ENCODE peak calls at places on chromosomes 16 and 17, in five cellular contexts. One of them, this sample, is unnamed.

GRCh38 chr17:14011740-14012405 is 57.4 kb upstream of the COX10 start:
- DNase-seq in HFF-Myc: no peak
- DNase-seq in tibial nerve: no peak
- DNase-seq in esophagus squamous epithelium: no peak
- DNase-seq in endothelial cell: peak; percentile 7
- DNase-seq in this sample: no peak

GRCh38 chr17:18968945-18969887 is 17.3 kb downstream of the SLC5A10 start:
- DNase-seq in HFF-Myc: no peak
- DNase-seq in tibial nerve: no peak
- DNase-seq in endothelial cell: no peak
- DNase-seq in esophagus squamous epithelium: no peak
- DNase-seq in this sample: no peak

GRCh38 chr17:63450551-63450950 is 4.4 kb upstream of the CYB561 start:
- DNase-seq in esophagus squamous epithelium: no peak
- DNase-seq in endothelial cell: no peak
- DNase-seq in HFF-Myc: no peak
- DNase-seq in tibial nerve: no peak
- DNase-seq in this sample: no peak

GRCh38 chr17:50511058-50511457 is 2.8 kb downstream of the MYCBPAP start:
- DNase-seq in tibial nerve: no peak
- DNase-seq in endothelial cell: no peak
- DNase-seq in HFF-Myc: no peak
- DNase-seq in esophagus squamous epithelium: no peak
- DNase-seq in this sample: no peak

GRCh38 chr17:41008811-41009210 is at the start of gene KRTAP3-1:
- DNase-seq in endothelial cell: no peak
- DNase-seq in esophagus squamous epithelium: no peak
- DNase-seq in tibial nerve: no peak
- DNase-seq in HFF-Myc: no peak
- DNase-seq in this sample: no peak

GRCh38 chr17:43431741-43432523 is 33.1 kb downstream of the ARL4D start:
- DNase-seq in tibial nerve: no peak
- DNase-seq in HFF-Myc: no peak
- DNase-seq in endothelial cell: no peak
- DNase-seq in esophagus squamous epithelium: no peak
- DNase-seq in this sample: no peak

GRCh38 chr17:65066858-65067257 is 10.3 kb upstream of the GNA13 start:
- DNase-seq in HFF-Myc: no peak
- DNase-seq in endothelial cell: no peak
- DNase-seq in esophagus squamous epithelium: no peak
- DNase-seq in tibial nerve: no peak
- DNase-seq in this sample: no peak

GRCh38 chr16:75052481-75053211 is 53.8 kb downstream of the ZNRF1 start:
- DNase-seq in tibial nerve: no peak
- DNase-seq in endothelial cell: no peak
- DNase-seq in HFF-Myc: no peak
- DNase-seq in esophagus squamous epithelium: no peak
- DNase-seq in this sample: no peak

GRCh38 chr16:87375426-87376135 is 8.0 kb downstream of the FBXO31 start:
- DNase-seq in endothelial cell: no peak
- DNase-seq in esophagus squamous epithelium: no peak
- DNase-seq in tibial nerve: no peak
- DNase-seq in HFF-Myc: no peak
- DNase-seq in this sample: no peak

GRCh38 chr17:79188679-79189078 is 114.1 kb downstream of the ENGASE start:
- DNase-seq in tibial nerve: no peak
- DNase-seq in HFF-Myc: no peak
- DNase-seq in endothelial cell: no peak
- DNase-seq in esophagus squamous epithelium: no peak
- DNase-seq in this sample: no peak

GRCh38 chr16:17325744-17326143 is 145.0 kb downstream of the XYLT1 start:
- DNase-seq in tibial nerve: no peak
- DNase-seq in HFF-Myc: no peak
- DNase-seq in endothelial cell: no peak
- DNase-seq in esophagus squamous epithelium: no peak
- DNase-seq in this sample: no peak

GRCh38 chr16:25449802-25450201 is 192.2 kb upstream of the ZKSCAN2 start:
- DNase-seq in HFF-Myc: no peak
- DNase-seq in tibial nerve: no peak
- DNase-seq in endothelial cell: no peak
- DNase-seq in esophagus squamous epithelium: no peak
- DNase-seq in this sample: no peak

GRCh38 chr17:82966415-82966814 is 113.0 kb upstream of the METRNL start:
- DNase-seq in tibial nerve: no peak
- DNase-seq in esophagus squamous epithelium: no peak
- DNase-seq in HFF-Myc: no peak
- DNase-seq in endothelial cell: no peak
- DNase-seq in this sample: no peak

GRCh38 chr16:81443688-81444447 is 740 bp upstream of the CMIP start:
- DNase-seq in tibial nerve: no peak
- DNase-seq in esophagus squamous epithelium: no peak
- DNase-seq in HFF-Myc: no peak
- DNase-seq in endothelial cell: no peak
- DNase-seq in this sample: peak; percentile 35

GRCh38 chr16:17431012-17431411 is 39.7 kb downstream of the XYLT1 start:
- DNase-seq in tibial nerve: no peak
- DNase-seq in HFF-Myc: no peak
- DNase-seq in esophagus squamous epithelium: no peak
- DNase-seq in endothelial cell: no peak
- DNase-seq in this sample: no peak

DNA sequence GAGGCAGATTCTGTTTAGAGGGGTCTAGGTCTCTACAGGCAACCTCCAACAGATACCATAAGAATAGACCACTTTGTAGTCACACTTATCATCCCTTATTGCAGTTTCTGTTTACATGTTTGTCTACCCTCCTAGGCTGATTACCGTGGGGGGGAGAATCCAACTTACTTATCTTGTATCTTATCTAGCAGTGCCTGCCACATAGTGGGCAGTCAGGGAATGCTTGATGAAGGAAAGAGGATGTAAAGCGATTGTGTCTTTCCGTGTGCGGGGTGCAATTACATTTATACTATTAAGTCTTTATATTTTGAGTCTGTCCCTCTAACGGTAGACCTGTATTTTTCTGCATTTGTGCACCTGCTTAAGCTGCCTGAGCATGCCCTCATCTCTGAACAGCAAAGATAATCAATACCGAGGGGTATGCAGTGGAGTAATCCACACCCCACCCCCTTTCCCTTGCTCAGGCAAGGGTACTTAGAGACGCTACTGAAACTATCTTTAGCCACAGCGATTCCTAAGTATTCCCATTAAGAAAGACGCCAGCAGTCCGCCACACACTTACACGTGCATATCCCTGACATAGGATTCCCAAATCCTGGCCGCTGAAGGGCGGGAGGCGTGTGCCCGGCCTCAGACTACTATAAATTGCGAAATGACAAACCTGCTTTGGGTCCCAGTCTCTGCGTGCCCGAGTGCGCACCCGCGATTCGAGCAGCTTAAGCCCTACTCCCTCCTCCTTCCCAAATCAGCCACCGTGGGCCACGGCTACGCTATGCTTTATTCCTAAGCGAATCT is 635 bp upstream of the AATF start:
- DNase-seq in esophagus squamous epithelium: no peak
- DNase-seq in tibial nerve: no peak
- DNase-seq in HFF-Myc: no peak
- DNase-seq in endothelial cell: no peak
- DNase-seq in this sample: no peak
- TF ChIP-seq CTCF in esophagus squamous epithelium: no peak
- TF ChIP-seq CTCF in tibial nerve: no peak
- TF ChIP-seq CTCF in HFF-Myc: no peak
- TF ChIP-seq CTCF in endothelial cell: no peak
- TF ChIP-seq CTCF in this sample: no peak

GRCh38 chr16:68244903-68245853 is at the start of gene PLA2G15:
- DNase-seq in tibial nerve: peak; percentile 91
- DNase-seq in HFF-Myc: peak; percentile 71
- DNase-seq in endothelial cell: peak; percentile 98
- DNase-seq in esophagus squamous epithelium: peak; percentile 80
- DNase-seq in this sample: peak; percentile 95
- TF ChIP-seq CTCF in tibial nerve: no peak
- TF ChIP-seq CTCF in HFF-Myc: no peak
- TF ChIP-seq CTCF in endothelial cell: no peak
- TF ChIP-seq CTCF in esophagus squamous epithelium: no peak
- TF ChIP-seq CTCF in this sample: no peak

GRCh38 chr17:76889323-76889722 is 21.1 kb downstream of the MGAT5B start:
- DNase-seq in esophagus squamous epithelium: no peak
- DNase-seq in tibial nerve: no peak
- DNase-seq in HFF-Myc: no peak
- DNase-seq in endothelial cell: no peak
- DNase-seq in this sample: no peak
- TF ChIP-seq CTCF in esophagus squamous epithelium: no peak
- TF ChIP-seq CTCF in tibial nerve: no peak
- TF ChIP-seq CTCF in HFF-Myc: no peak
- TF ChIP-seq CTCF in endothelial cell: no peak
- TF ChIP-seq CTCF in this sample: no peak

GRCh38 chr16:73739049-73739769 is 557.4 kb upstream of the PSMD7 start:
- DNase-seq in HFF-Myc: no peak
- DNase-seq in esophagus squamous epithelium: no peak
- DNase-seq in endothelial cell: no peak
- DNase-seq in tibial nerve: no peak
- DNase-seq in this sample: no peak

GRCh38 chr16:73747328-73747727 is 549.3 kb upstream of the PSMD7 start:
- DNase-seq in endothelial cell: no peak
- DNase-seq in HFF-Myc: no peak
- DNase-seq in tibial nerve: no peak
- DNase-seq in esophagus squamous epithelium: no peak
- DNase-seq in this sample: no peak

GRCh38 chr16:73746554-73746953 is 550.1 kb upstream of the PSMD7 start:
- DNase-seq in tibial nerve: no peak
- DNase-seq in endothelial cell: no peak
- DNase-seq in esophagus squamous epithelium: no peak
- DNase-seq in HFF-Myc: no peak
- DNase-seq in this sample: no peak

DNA sequence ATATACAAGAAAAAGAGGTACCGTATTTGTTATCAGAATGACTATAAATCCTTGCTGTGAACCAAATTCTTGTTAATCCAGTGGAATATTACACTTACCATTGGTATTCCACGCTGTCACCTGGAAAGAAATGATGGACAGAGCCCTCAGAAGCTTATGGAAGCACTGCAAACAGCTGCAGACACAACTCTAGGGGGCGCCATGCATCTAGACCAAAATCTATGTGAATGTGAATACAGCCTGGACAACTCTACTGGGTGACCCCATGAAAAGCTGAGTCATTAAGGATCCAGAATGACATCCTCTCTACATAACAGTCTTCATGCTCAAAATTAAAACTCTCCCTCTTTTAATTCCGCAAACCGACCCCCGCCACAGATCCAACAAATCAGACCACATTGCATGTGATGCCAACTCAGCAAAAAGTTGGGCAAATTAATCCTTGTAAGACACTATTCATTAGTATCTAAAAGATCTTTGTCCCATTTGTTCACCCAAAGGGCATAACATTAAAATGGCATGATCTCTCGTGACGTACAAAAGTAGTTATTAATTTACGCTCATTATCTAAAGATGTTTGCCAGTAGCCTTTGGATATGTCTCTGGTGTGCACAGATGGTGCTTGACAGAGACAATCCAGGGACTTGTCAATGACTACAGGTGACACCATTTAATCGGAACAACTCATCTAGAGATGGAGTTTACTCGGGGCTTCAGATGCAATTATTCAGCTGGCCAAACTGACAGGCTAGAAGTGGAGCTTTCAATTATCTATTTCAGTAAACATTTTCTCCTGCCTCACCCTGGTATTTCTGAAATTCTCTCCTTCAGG is 552.7 kb upstream of the PSMD7 start:
- DNase-seq in tibial nerve: no peak
- DNase-seq in endothelial cell: peak; percentile 29
- DNase-seq in HFF-Myc: no peak
- DNase-seq in esophagus squamous epithelium: no peak
- DNase-seq in this sample: no peak
- TF ChIP-seq CTCF in tibial nerve: no peak
- TF ChIP-seq CTCF in endothelial cell: no peak
- TF ChIP-seq CTCF in HFF-Myc: peak; percentile 26
- TF ChIP-seq CTCF in esophagus squamous epithelium: no peak
- TF ChIP-seq CTCF in this sample: peak; percentile 26

GRCh38 chr17:6843241-6843890 is 11.8 kb upstream of the TEKT1 start:
- DNase-seq in endothelial cell: no peak
- DNase-seq in esophagus squamous epithelium: no peak
- DNase-seq in HFF-Myc: peak; percentile 16
- DNase-seq in tibial nerve: no peak
- DNase-seq in this sample: no peak
- TF ChIP-seq CTCF in endothelial cell: peak; percentile 72
- TF ChIP-seq CTCF in esophagus squamous epithelium: peak; percentile 73
- TF ChIP-seq CTCF in HFF-Myc: peak; percentile 32
- TF ChIP-seq CTCF in tibial nerve: peak; percentile 54
- TF ChIP-seq CTCF in this sample: peak; percentile 76

DNA sequence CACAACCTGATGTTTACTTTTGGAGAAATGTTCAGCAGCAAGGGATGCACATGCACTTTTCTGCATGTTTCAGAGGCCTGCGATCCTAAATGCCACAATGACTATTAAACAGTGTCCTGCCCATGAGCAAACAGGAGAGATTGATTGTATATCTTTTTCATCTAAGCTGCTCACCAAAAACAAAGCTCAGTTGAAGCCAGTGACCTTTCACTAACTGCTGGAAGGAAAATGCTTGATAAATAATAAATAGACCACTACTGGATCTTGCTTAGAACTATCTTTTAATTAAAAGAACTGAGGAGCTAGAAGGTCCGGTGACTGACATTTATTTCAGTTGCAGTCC is 16.3 kb downstream of the MRPS23 start:
- DNase-seq in HFF-Myc: no peak
- DNase-seq in esophagus squamous epithelium: no peak
- DNase-seq in tibial nerve: no peak
- DNase-seq in endothelial cell: no peak
- DNase-seq in this sample: no peak
- TF ChIP-seq CTCF in HFF-Myc: no peak
- TF ChIP-seq CTCF in esophagus squamous epithelium: no peak
- TF ChIP-seq CTCF in tibial nerve: no peak
- TF ChIP-seq CTCF in endothelial cell: peak; percentile 19
- TF ChIP-seq CTCF in this sample: no peak